ENCODE peak calls at places on chromosomes 7 and 10, in four cellular contexts. One of them, this sample, is unnamed.

GRCh38 chr7:77455334-77455733 is 39.2 kb upstream of the GSAP start:
- DNase-seq in stimulated activated naive CD4-positive, alpha-beta T cell treated with Interleukin-2 at 50 U/mL for 16 hours: no peak
- DNase-seq in left colon: peak; percentile 28
- DNase-seq in PC-9: peak; percentile 16
- DNase-seq in this sample: no peak

GRCh38 chr10:133258066-133258817 is 18.4 kb downstream of the ADAM8 start:
- DNase-seq in left colon: peak; percentile 54
- DNase-seq in stimulated activated naive CD4-positive, alpha-beta T cell treated with Interleukin-2 at 50 U/mL for 16 hours: no peak
- DNase-seq in PC-9: peak; percentile 61
- DNase-seq in this sample: no peak

GRCh38 chr10:129764011-129764900 is 199.8 kb downstream of the EBF3 start:
- DNase-seq in stimulated activated naive CD4-positive, alpha-beta T cell treated with Interleukin-2 at 50 U/mL for 16 hours: no peak
- DNase-seq in PC-9: no peak
- DNase-seq in left colon: peak; percentile 8
- DNase-seq in this sample: no peak

GRCh38 chr7:143975617-143976016 is 21.0 kb downstream of the OR2F1 start:
- DNase-seq in PC-9: no peak
- DNase-seq in left colon: no peak
- DNase-seq in stimulated activated naive CD4-positive, alpha-beta T cell treated with Interleukin-2 at 50 U/mL for 16 hours: no peak
- DNase-seq in this sample: peak; percentile 29

GRCh38 chr10:122343135-122343800 is 31.2 kb upstream of the PLEKHA1 start:
- DNase-seq in PC-9: no peak
- DNase-seq in stimulated activated naive CD4-positive, alpha-beta T cell treated with Interleukin-2 at 50 U/mL for 16 hours: no peak
- DNase-seq in left colon: no peak
- DNase-seq in this sample: no peak

GRCh38 chr10:7412482-7413251 is 1.8 kb upstream of the SFMBT2 start:
- DNase-seq in stimulated activated naive CD4-positive, alpha-beta T cell treated with Interleukin-2 at 50 U/mL for 16 hours: peak; percentile 21
- DNase-seq in PC-9: no peak
- DNase-seq in left colon: peak; percentile 38
- DNase-seq in this sample: no peak

GRCh38 chr10:69327463-69328345 is 49.4 kb downstream of the HK1 start:
- DNase-seq in PC-9: peak; percentile 56
- DNase-seq in stimulated activated naive CD4-positive, alpha-beta T cell treated with Interleukin-2 at 50 U/mL for 16 hours: peak; percentile 28
- DNase-seq in left colon: peak; percentile 83
- DNase-seq in this sample: no peak

GRCh38 chr7:22482476-22482875 is 17.5 kb downstream of the STEAP1B start:
- DNase-seq in PC-9: no peak
- DNase-seq in stimulated activated naive CD4-positive, alpha-beta T cell treated with Interleukin-2 at 50 U/mL for 16 hours: no peak
- DNase-seq in left colon: no peak
- DNase-seq in this sample: no peak

GRCh38 chr10:5314866-5315265 is 49.9 kb upstream of the UCN3 start:
- DNase-seq in PC-9: no peak
- DNase-seq in stimulated activated naive CD4-positive, alpha-beta T cell treated with Interleukin-2 at 50 U/mL for 16 hours: no peak
- DNase-seq in left colon: no peak
- DNase-seq in this sample: no peak